ENCODE peak calls at places on chromosome 7, in six cellular contexts. M, G, Y, D, V and A are unnamed samples.

GRCh38 chr7:130904031-130904757 is 170.2 kb upstream of the KLF14 start:
- DNase-seq in M (no peak), G (no peak), Y (peak; percentile 91), D (no peak), V (no peak), A (peak; percentile 95)

GRCh38 chr7:101597941-101598340 is 31.2 kb downstream of the MYL10 start:
- DNase-seq in M (no peak), G (no peak), Y (no peak), D (no peak), V (no peak), A (no peak)

GRCh38 chr7:29563590-29564454 is at the start of gene PRR15:
- DNase-seq in M (no peak), G (peak; percentile 81), Y (peak; percentile 60), D (no peak), V (peak; percentile 90), A (peak; percentile 61)

GRCh38 chr7:76315372-76315771 is 12.9 kb downstream of the HSPB1 start:
- DNase-seq in M (no peak), G (no peak), Y (no peak), D (no peak), V (no peak), A (no peak)

GRCh38 chr7:55556031-55556430 is 16.3 kb downstream of the VOPP1 start:
- DNase-seq in M (no peak), G (no peak), Y (no peak), D (no peak), V (no peak), A (no peak)

GRCh38 chr7:109020251-109020650 is 450.6 kb downstream of the DNAJB9 start:
- DNase-seq in M (no peak), G (peak; percentile 9), Y (no peak), D (no peak), V (no peak), A (no peak)

GRCh38 chr7:84705701-84706100 is 481.2 kb downstream of the SEMA3D start:
- DNase-seq in M (no peak), G (no peak), Y (no peak), D (no peak), V (no peak), A (no peak)

GRCh38 chr7:16137944-16138343 is 283.4 kb downstream of the CRPPA start:
- DNase-seq in M (no peak), G (no peak), Y (no peak), D (no peak), V (no peak), A (no peak)

GRCh38 chr7:14020339-14020900 is 31.0 kb upstream of the ETV1 start:
- DNase-seq in M (no peak), G (no peak), Y (no peak), D (no peak), V (no peak), A (peak; percentile 13)

GRCh38 chr7:140400381-140400780 is 2.1 kb upstream of the SLC37A3 start:
- DNase-seq in M (no peak), G (no peak), Y (no peak), D (no peak), V (no peak), A (no peak)

GRCh38 chr7:68009716-68010115 is 1013.1 kb downstream of the TYW1 start:
- DNase-seq in M (no peak), G (no peak), Y (peak; percentile 6), D (no peak), V (no peak), A (no peak)

GRCh38 chr7:134823400-134823799 is 44.0 kb downstream of the CALD1 start:
- DNase-seq in M (no peak), G (no peak), Y (peak; percentile 33), D (no peak), V (no peak), A (peak; percentile 83)

GRCh38 chr7:140639366-140640053 is 1.1 kb downstream of the DENND2A start:
- DNase-seq in M (no peak), G (peak; percentile 49), Y (peak; percentile 76), D (no peak), V (no peak), A (peak; percentile 85)

DNA sequence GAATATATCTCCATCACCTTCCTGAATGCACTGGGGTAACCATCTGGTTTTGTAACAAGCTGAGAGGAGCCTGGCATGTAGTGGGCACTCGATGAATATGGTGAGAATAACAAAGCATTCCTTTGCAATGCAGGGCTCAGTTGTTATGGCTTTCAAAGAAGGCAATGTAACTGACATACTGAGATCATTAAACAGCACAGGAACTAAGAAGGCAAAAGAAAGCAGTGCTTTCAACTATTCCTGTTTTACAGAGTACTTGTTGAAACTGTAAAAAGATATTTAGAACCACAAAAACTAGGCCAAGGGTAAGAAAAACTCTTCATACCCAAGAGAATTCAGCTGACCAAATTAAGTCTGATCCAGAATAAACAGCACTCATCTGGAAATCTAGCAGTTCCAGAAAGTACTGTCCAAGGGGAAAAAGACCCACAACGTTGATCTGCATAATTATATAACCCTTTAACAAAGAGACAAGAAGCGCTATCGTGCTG is 116.0 kb downstream of the AVL9 start:
- DNase-seq in M (no peak), G (no peak), Y (peak; percentile 50), D (no peak), V (no peak), A (peak; percentile 56)
- H3K4me3 ChIP-seq in M (no peak overlapping the region), G (no peak overlapping the region), Y (no peak overlapping the region), D (no peak overlapping the region), V (no peak overlapping the region), A (no peak overlapping the region)

GRCh38 chr7:99457646-99458493 is 8.1 kb downstream of the ATP5MF start:
- DNase-seq in M (no peak), G (no peak), Y (no peak), D (no peak), V (no peak), A (no peak)

GRCh38 chr7:99453105-99453504 is 12.9 kb downstream of the ATP5MF start:
- DNase-seq in M (no peak), G (no peak), Y (no peak), D (no peak), V (no peak), A (no peak)

GRCh38 chr7:99456288-99456687 is 9.7 kb downstream of the ATP5MF start:
- DNase-seq in M (no peak), G (no peak), Y (no peak), D (no peak), V (no peak), A (no peak)

GRCh38 chr7:99457050-99457645 is 8.8 kb downstream of the ATP5MF start:
- DNase-seq in M (no peak), G (no peak), Y (no peak), D (no peak), V (no peak), A (no peak)

DNA sequence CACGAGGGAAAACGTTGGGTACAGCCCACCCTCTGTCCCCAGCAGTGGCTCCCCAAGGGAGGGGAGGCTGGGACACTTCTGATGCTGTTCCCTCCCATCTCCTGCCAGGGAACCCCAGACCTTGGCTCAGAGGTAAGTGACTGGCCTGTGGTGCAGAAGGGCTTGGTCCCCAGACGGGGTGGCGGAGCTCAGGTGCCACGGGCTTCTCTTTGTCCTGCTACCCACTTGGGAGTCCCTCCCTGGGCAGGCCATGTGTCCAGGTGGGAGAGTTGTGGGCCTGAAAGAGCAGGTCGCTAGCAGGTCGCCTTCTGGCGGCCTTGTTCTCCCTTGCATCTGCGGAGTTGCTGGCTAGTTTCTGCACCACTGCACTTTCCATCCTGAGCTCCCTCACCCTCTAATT is 10.1 kb downstream of the ATP5MF start:
- DNase-seq in M (no peak), G (no peak), Y (no peak), D (no peak), V (no peak), A (no peak)
- TF ChIP-seq CTCF in M (no peak), G (no peak), Y (no peak), D (no peak), V (no peak), A (no peak)

GRCh38 chr7:122315507-122316466 is 11.2 kb upstream of the FEZF1 start:
- DNase-seq in M (no peak), G (peak; percentile 68), Y (no peak), D (no peak), V (no peak), A (no peak)
- H3K4me3 ChIP-seq in M (no peak overlapping the region), G (peak overlapping the region; percentile 92), Y (no peak overlapping the region), D (peak overlapping the region; percentile 32), V (no peak overlapping the region), A (no peak overlapping the region)

DNA sequence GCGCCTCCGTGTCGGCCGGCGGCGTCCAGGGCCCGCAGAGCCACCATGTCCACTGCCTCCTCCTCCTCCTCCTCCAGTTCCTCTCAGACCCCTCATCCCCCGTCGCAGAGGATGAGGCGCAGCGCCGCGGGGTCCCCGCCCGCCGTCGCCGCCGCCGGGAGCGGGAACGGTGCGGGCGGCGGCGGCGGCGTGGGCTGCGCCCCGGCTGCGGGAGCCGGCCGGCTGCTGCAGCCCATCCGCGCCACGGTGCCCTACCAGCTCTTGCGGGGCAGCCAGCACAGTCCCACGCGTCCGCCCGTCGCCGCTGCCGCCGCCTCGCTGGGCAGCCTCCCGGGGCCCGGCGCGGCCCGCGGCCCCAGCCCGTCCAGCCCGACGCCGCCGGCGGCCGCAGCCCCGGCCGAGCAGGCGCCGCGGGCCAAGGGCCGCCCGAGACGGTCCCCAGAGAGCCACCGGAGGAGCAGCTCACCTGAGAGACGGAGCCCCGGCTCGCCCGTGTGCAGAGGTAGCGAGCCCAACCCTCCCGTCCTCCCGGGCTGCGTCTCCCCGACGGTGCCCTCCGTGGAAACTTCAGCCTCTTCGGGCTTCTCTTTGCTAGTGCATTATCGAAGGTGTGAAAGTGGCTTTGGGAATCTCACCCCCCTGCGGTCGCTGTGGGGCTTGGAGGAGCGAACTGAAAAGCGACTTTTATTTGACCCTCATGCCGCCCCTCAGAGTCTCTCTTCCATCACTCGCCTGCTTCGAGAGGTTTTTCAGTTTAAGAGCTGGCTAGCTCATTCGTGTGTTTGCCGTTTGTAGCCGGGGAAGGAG is 913 bp downstream of the GLCCI1 start:
- DNase-seq in M (peak; percentile 26), G (peak; percentile 61), Y (peak; percentile 44), D (peak; percentile 13), V (peak; percentile 69), A (peak; percentile 55)
- TF ChIP-seq CTCF in M (no peak), G (peak; percentile 19), Y (no peak), D (no peak), V (no peak), A (peak; percentile 12)

GRCh38 chr7:137127058-137127457 is 216.5 kb downstream of the PTN start:
- DNase-seq in M (no peak), G (no peak), Y (no peak), D (no peak), V (no peak), A (no peak)
- H3K4me3 ChIP-seq in M (no peak overlapping the region), G (no peak overlapping the region), Y (no peak overlapping the region), D (no peak overlapping the region), V (no peak overlapping the region), A (no peak overlapping the region)